ENCODE peak calls at places on chromosomes 5 and 9, in seven cellular contexts. Q is H1, V is A549, W is HCT116, S is SK-N-SH, A is GM12878, J is K562. C is an unnamed sample.
A peak's percentile ranks its signal among the peaks of the same experiment; 100 is the strongest.

GRCh38 chr5:95530441-95530840 is 24.3 kb downstream of the SKIC3 start:
- DNase-seq in Q (no peak), V (peak; percentile 23), W (no peak), S (no peak), A (no peak), J (no peak), C (no peak)

GRCh38 chr5:172740483-172741205 is 30.4 kb downstream of the DUSP1 start:
- DNase-seq in Q (no peak), V (peak; percentile 80), W (no peak), S (no peak), A (no peak), J (no peak), C (no peak)

GRCh38 chr9:8694983-8695588 is 895.5 kb upstream of the DMAC1 start:
- DNase-seq in Q (no peak), V (no peak), W (no peak), S (no peak), A (no peak), J (no peak), C (no peak)

GRCh38 chr5:64505769-64506566 is at the start of gene RGS7BP:
- DNase-seq in Q (peak; percentile 78), V (peak; percentile 19), W (no peak), S (peak; percentile 38), A (no peak), J (no peak), C (peak; percentile 75)

GRCh38 chr5:74016373-74016772 is 390.4 kb downstream of the ARHGEF28 start:
- DNase-seq in Q (peak; percentile 58), V (peak; percentile 27), W (peak; percentile 27), S (no peak), A (no peak), J (peak; percentile 78), C (peak; percentile 46)

GRCh38 chr9:72661401-72662135 is 140.2 kb downstream of the TMC1 start:
- DNase-seq in Q (no peak), V (no peak), W (no peak), S (no peak), A (no peak), J (no peak), C (no peak)

GRCh38 chr9:4862506-4863250 is 69.9 kb downstream of the RCL1 start:
- DNase-seq in Q (no peak), V (no peak), W (no peak), S (no peak), A (no peak), J (peak; percentile 81), C (no peak)

GRCh38 chr5:84249918-84250635 is 134.6 kb downstream of the EDIL3 start:
- DNase-seq in Q (no peak), V (peak; percentile 35), W (no peak), S (no peak), A (no peak), J (no peak), C (no peak)

GRCh38 chr9:114364123-114364522 is 23.7 kb downstream of the AKNA start:
- DNase-seq in Q (no peak), V (no peak), W (no peak), S (no peak), A (no peak), J (no peak), C (no peak)

GRCh38 chr5:172282277-172283019 is 1.1 kb downstream of the UBTD2 start:
- DNase-seq in Q (no peak), V (no peak), W (no peak), S (no peak), A (no peak), J (no peak), C (no peak)

DNA sequence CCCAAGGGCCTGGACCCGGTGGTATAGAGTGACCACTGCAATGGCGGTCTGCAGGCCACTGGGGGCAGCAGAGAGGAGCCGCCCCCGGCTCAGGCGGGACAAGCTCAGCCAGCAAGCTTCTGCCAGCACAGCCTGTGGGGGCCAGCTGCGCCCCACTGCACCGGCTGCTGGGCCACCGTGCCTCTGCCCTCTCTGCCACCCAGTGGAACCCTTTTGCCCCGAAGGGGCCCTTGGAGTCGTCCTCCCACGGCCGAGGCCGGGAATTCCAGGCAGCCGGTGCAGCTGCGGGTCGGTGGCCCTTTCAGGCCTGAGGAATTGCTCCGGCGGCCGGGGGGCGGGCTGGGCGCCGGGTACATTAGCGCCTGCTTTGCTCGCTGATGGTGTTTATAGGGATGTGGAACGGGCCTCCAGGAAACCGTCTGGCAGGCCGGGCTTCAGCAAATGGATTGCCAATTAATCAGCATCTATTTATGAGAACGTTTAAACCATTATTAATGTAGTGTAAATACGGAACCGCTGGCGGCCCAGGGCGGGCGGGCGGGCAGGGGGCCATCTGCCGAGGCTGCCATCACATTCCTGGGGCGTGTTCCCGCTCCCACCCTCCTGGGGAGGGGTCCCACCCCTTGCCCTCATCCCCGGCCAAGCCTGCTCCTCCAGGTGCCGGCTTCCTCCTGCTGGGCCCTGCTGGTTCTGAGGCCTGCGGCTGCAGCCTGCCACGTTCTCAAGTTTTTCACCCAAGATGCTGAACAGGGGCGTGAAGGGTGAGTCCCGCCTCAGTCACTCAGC is 127.4 kb downstream of the BARX1 start:
- DNase-seq in Q (peak; percentile 89), V (peak; percentile 62), W (no peak), S (peak; percentile 96), A (no peak), J (peak; percentile 87), C (peak; percentile 81)
- TF ChIP-seq MAX in Q (peak; percentile 12), V (no peak), W (no peak), S (no peak), A (no peak), J (no peak), C (no peak)

GRCh38 chr5:147073098-147073497 is 161.7 kb upstream of the STK32A start:
- DNase-seq in Q (no peak), V (no peak), W (no peak), S (no peak), A (no peak), J (no peak), C (no peak)

GRCh38 chr5:147068998-147069397 is 165.8 kb upstream of the STK32A start:
- DNase-seq in Q (no peak), V (no peak), W (no peak), S (no peak), A (no peak), J (no peak), C (no peak)

GRCh38 chr5:147075187-147075586 is 159.6 kb upstream of the STK32A start:
- DNase-seq in Q (no peak), V (no peak), W (no peak), S (no peak), A (no peak), J (no peak), C (no peak)

DNA sequence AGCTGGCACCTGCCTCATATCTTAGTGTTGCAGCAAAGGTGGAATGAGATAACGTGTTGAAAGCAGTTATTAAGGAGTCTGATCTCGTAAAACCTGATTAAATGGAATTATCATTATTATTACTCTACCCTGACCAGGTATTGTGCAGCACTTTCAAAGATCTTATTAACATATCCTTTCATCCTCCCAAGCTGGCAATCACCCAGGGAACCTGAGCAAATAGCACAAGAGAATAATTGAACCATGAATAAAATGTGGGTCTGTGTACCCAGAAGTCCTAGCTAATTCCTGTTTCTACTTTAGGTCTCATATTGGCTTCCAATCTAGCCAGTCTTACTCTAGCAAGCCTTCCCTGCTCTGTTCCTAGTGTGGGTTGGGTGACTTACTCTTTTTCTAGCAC is 162.2 kb upstream of the STK32A start:
- DNase-seq in Q (no peak), V (no peak), W (no peak), S (no peak), A (no peak), J (no peak), C (no peak)
- TF ChIP-seq MAX in Q (no peak), V (no peak), W (no peak), S (no peak), A (no peak), J (no peak), C (no peak)

DNA sequence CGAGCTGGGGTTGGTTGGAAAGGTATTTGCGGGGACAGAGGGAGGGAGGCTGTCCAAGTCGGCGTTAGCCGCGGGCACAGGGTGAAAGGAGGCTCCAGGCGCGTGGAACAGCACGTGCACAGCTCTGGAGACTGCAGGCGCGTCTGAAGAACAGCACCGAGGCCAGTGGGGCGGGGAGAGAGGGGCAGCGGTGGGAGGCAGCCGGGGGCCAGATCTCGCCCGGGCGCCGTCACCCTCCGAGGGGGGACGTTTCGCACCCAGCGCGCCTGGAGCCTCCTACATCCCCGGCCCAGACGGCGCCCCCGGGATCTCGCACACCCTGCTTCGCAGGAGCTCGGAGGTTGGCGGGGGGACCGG is 79.6 kb downstream of the NTNG2 start:
- DNase-seq in Q (no peak), V (no peak), W (no peak), S (no peak), A (no peak), J (no peak), C (no peak)
- TF ChIP-seq MAX in Q (peak; percentile 51), V (peak; percentile 68), W (peak; percentile 58), S (peak; percentile 49), A (no peak), J (no peak), C (no peak)

GRCh38 chr5:13745508-13745907 is 199.0 kb downstream of the DNAH5 start:
- DNase-seq in Q (no peak), V (peak; percentile 26), W (no peak), S (no peak), A (no peak), J (no peak), C (no peak)

GRCh38 chr5:13740471-13740870 is 204.0 kb downstream of the DNAH5 start:
- DNase-seq in Q (no peak), V (no peak), W (no peak), S (no peak), A (no peak), J (no peak), C (no peak)

DNA sequence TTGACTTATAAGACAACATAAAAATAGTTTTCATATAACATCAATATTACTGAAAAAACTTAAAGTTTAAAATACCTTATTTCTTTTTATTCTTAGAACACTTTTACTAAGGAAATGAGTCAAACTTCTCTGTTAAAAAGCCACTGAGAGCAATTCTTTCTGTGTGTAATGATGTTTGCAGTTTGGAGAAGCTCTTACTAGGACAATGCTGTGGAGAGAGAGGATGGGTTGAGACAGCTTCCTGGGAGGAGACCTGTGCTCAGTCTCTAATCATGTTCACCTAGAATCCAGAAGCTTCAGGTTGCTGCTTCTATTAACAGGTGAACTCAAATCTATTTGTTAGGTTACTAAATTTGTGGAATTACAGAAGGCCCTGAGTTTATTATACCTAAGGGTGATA is 198.5 kb downstream of the DNAH5 start:
- DNase-seq in Q (no peak), V (no peak), W (no peak), S (no peak), A (no peak), J (no peak), C (no peak)
- TF ChIP-seq MAX in Q (no peak), V (no peak), W (no peak), S (no peak), A (no peak), J (no peak), C (no peak)

GRCh38 chr9:13717356-13718057 is 438.0 kb upstream of the MPDZ start:
- DNase-seq in Q (no peak), V (no peak), W (no peak), S (no peak), A (no peak), J (no peak), C (no peak)
- TF ChIP-seq MAX in Q (no peak), V (no peak), W (no peak), S (no peak), A (no peak), J (no peak), C (no peak)

GRCh38 chr5:131581710-131582109 is 53.3 kb downstream of the RAPGEF6 start:
- DNase-seq in Q (no peak), V (no peak), W (no peak), S (no peak), A (no peak), J (no peak), C (no peak)
- TF ChIP-seq MAX in Q (no peak), V (no peak), W (no peak), S (no peak), A (no peak), J (no peak), C (no peak)

GRCh38 chr5:177470759-177471536 is 2.5 kb downstream of the DBN1 start:
- DNase-seq in Q (no peak), V (peak; percentile 40), W (no peak), S (no peak), A (no peak), J (no peak), C (no peak)
- TF ChIP-seq MAX in Q (no peak), V (no peak), W (no peak), S (no peak), A (no peak), J (no peak), C (no peak)

C was measured in WTC11.